ENCODE peak calls at places on chromosome 2, in four cellular contexts. T is cardiac muscle cell, J is HepG2, D is colonic mucosa. N is an unnamed sample.

GRCh38 chr2:212147921-212148513 is 390.6 kb downstream of the ERBB4 start:
- DNase-seq in J (peak; percentile 12), T (peak; percentile 37), D (no peak), N (no peak)

GRCh38 chr2:119326938-119327337 is 39.7 kb downstream of the C2orf76 start:
- DNase-seq in D (no peak), J (no peak), T (no peak), N (no peak)

GRCh38 chr2:97355887-97356286 is 233.8 kb downstream of the ANKRD36B start:
- DNase-seq in T (no peak), J (no peak), D (no peak), N (no peak)

GRCh38 chr2:62441421-62441820 is 64.6 kb downstream of the TMEM17 start:
- DNase-seq in T (no peak), D (no peak), J (no peak), N (no peak)

GRCh38 chr2:25903216-25903776 is 25.0 kb upstream of the ASXL2 start:
- DNase-seq in T (no peak), J (no peak), D (no peak), N (no peak)

GRCh38 chr2:95326433-95327140 is 29.4 kb downstream of the KCNIP3 start:
- DNase-seq in J (no peak), D (no peak), T (no peak), N (no peak)

GRCh38 chr2:66437055-66437454 is 2.1 kb downstream of the MEIS1 start:
- DNase-seq in J (no peak), T (peak; percentile 32), D (no peak), N (no peak)

GRCh38 chr2:191145769-191146471 is 4.9 kb downstream of the STAT4 start:
- DNase-seq in D (no peak), T (no peak), J (no peak), N (no peak)

GRCh38 chr2:204947448-204947847 is 402.2 kb downstream of the PARD3B start:
- DNase-seq in J (peak; percentile 51), T (no peak), D (no peak), N (no peak)

GRCh38 chr2:54557601-54558187 is 101.6 kb downstream of the SPTBN1 start:
- DNase-seq in D (peak; percentile 85), J (peak; percentile 74), T (peak; percentile 36), N (peak; percentile 60)

GRCh38 chr2:239820836-239821693 is 204.1 kb downstream of the NDUFA10 start:
- DNase-seq in T (no peak), D (peak; percentile 17), J (no peak), N (no peak)

GRCh38 chr2:26474261-26474785 is 3.6 kb downstream of the OTOF start:
- DNase-seq in D (no peak), J (no peak), T (no peak), N (no peak)

GRCh38 chr2:66236816-66237469 is 198.0 kb upstream of the MEIS1 start:
- DNase-seq in J (no peak), T (no peak), D (no peak), N (no peak)

GRCh38 chr2:135791418-135792190 is 45.4 kb downstream of the LCT start:
- DNase-seq in J (no peak), T (peak; percentile 67), D (no peak), N (no peak)

GRCh38 chr2:184463866-184464248 is 134.5 kb upstream of the ZNF804A start:
- DNase-seq in T (no peak), J (no peak), D (no peak), N (no peak)

GRCh38 chr2:134460583-134460998 is 206.7 kb downstream of the MGAT5 start:
- DNase-seq in D (peak; percentile 34), T (peak; percentile 64), J (peak; percentile 76), N (peak; percentile 24)

GRCh38 chr2:207546822-207547221 is 17.1 kb downstream of the CREB1 start:
- DNase-seq in D (no peak), T (peak; percentile 52), J (no peak), N (no peak)

GRCh38 chr2:86274918-86275275 is 62.5 kb downstream of the REEP1 start:
- DNase-seq in T (peak; percentile 42), J (no peak), D (peak; percentile 89), N (no peak)

GRCh38 chr2:241842620-241843211 is 16.0 kb downstream of the PDCD1 start:
- DNase-seq in T (no peak), D (no peak), J (no peak), N (no peak)

GRCh38 chr2:179842498-179843153 is 18.8 kb downstream of the ZNF385B start:
- DNase-seq in J (peak; percentile 48), D (no peak), T (peak; percentile 51), N (no peak)

GRCh38 chr2:113200236-113200635 is 26.5 kb downstream of the PSD4 start:
- DNase-seq in T (no peak), D (no peak), J (no peak), N (no peak)

GRCh38 chr2:238026953-238027505 is 33.8 kb upstream of the SCLY start:
- DNase-seq in J (no peak), T (no peak), D (no peak), N (no peak)

GRCh38 chr2:110106642-110107041 is 9.0 kb downstream of the MALL start:
- DNase-seq in J (no peak), D (peak; percentile 32), T (peak; percentile 82), N (peak; percentile 76)

GRCh38 chr2:46277470-46278190 is 19.6 kb upstream of the EPAS1 start:
- DNase-seq in D (no peak), T (no peak), J (peak; percentile 35), N (no peak)

GRCh38 chr2:216352653-216353270 is 19.5 kb downstream of the MARCHF4 start:
- DNase-seq in T (no peak), J (no peak), D (no peak), N (no peak)

GRCh38 chr2:170886391-170886790 is 42.7 kb upstream of the GORASP2 start:
- DNase-seq in J (no peak), T (peak; percentile 61), D (no peak), N (no peak)

GRCh38 chr2:30786923-30787685 is 20.1 kb downstream of the CAPN13 start:
- DNase-seq in D (peak; percentile 14), T (no peak), J (no peak), N (no peak)

GRCh38 chr2:96923810-96924774 is 54.2 kb upstream of the SEMA4C start:
- DNase-seq in D (no peak), T (no peak), J (no peak), N (no peak)

GRCh38 chr2:241860184-241861078 is 1.7 kb upstream of the PDCD1 start:
- DNase-seq in J (no peak), T (no peak), D (no peak), N (no peak)

GRCh38 chr2:200131307-200131706 is 175.2 kb upstream of the SPATS2L start:
- DNase-seq in D (no peak), J (no peak), T (no peak), N (no peak)

GRCh38 chr2:132751838-132752237 is 81.8 kb upstream of the LYPD1 start:
- DNase-seq in J (no peak), T (no peak), D (no peak), N (no peak)

GRCh38 chr2:20327370-20327769 is 23.3 kb downstream of the PUM2 start:
- DNase-seq in J (no peak), T (no peak), D (no peak), N (no peak)

GRCh38 chr2:20330202-20330601 is 20.4 kb downstream of the PUM2 start:
- DNase-seq in J (no peak), D (no peak), T (no peak), N (no peak)

GRCh38 chr2:20322527-20323300 is 27.9 kb downstream of the PUM2 start:
- DNase-seq in D (no peak), T (no peak), J (no peak), N (no peak)

GRCh38 chr2:20326163-20326780 is 24.4 kb downstream of the PUM2 start:
- DNase-seq in D (peak; percentile 53), J (peak; percentile 58), T (peak; percentile 69), N (peak; percentile 37)
- TF ChIP-seq CTCF in D (peak; percentile 71), J (peak; percentile 88), T (peak; percentile 95), N (peak; percentile 47)

DNA sequence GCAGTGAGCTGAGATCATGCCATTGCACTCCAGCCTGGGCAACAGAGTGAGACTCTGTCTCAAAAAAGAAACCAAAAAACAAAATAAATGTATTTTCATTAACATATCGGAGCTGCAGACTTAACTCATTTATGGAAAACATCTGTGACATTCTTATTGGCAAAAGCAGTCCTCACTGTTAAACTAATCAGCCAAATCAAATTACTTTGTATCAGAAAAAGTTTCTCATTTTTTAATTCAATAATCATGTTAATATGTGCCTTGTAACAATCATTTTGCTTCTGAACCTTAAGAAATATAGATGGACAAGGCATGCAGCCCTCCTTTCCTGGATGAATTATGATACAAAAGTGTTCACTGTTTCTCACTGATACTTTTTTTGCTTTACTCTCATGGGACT is 18.0 kb upstream of the TP53I3 start:
- DNase-seq in T (no peak), J (no peak), D (no peak), N (no peak)
- H3K4me1 ChIP-seq in T (no peaks in the 10 kb centered on the region), J (peaks cover 5% of the 10 kb centered on the region), D (no peaks in the 10 kb centered on the region), N (no peaks in the 10 kb centered on the region)

GRCh38 chr2:219726916-219727315 is 99.5 kb downstream of the SLC4A3 start:
- DNase-seq in J (no peak), D (no peak), T (peak; percentile 60), N (no peak)
- TF ChIP-seq CTCF in J (peak; percentile 24), D (no peak), T (peak; percentile 32), N (no peak)

GRCh38 chr2:47784349-47784851 is 1.5 kb downstream of the MSH6 start:
- DNase-seq in T (peak; percentile 32), J (no peak), D (peak; percentile 29), N (no peak)

GRCh38 chr2:47783491-47784330 is 766 bp downstream of the MSH6 start:
- DNase-seq in D (peak; percentile 77), T (peak; percentile 57), J (peak; percentile 60), N (peak; percentile 66)

GRCh38 chr2:47782557-47783490 is at the start of gene MSH6:
- DNase-seq in D (peak; percentile 90), J (peak; percentile 85), T (peak; percentile 94), N (peak; percentile 89)

GRCh38 chr2:47785986-47786385 is 3.0 kb downstream of the MSH6 start:
- DNase-seq in D (no peak), T (no peak), J (no peak), N (no peak)
- H3K4me1 ChIP-seq in D (peaks cover 6% of the 10 kb centered on the region), T (no peaks in the 10 kb centered on the region), J (peaks cover 46% of the 10 kb centered on the region), N (no peaks in the 10 kb centered on the region)

DNA sequence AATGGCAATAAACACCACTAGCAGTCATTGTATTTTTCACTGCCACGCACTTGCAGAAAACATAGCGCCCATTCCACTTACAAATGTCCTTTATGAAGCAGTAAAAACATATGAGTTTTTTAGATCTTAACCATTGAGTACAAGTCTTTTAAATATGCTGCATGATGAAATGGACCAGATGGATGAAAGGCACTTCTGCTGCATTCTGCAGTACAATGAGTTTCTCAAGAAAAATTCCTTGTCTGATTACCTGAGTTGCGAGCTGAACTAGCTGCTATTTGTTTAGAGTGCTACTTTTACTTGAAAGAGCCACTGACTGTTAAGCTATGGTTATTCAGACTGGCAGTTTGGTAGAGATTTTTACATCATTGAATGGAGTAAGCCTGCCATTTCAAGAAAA is 825.5 kb upstream of the ACVR2A start:
- DNase-seq in T (peak; percentile 39), D (no peak), J (no peak), N (no peak)
- TF ChIP-seq CTCF in T (no peak), D (no peak), J (no peak), N (no peak)

DNA sequence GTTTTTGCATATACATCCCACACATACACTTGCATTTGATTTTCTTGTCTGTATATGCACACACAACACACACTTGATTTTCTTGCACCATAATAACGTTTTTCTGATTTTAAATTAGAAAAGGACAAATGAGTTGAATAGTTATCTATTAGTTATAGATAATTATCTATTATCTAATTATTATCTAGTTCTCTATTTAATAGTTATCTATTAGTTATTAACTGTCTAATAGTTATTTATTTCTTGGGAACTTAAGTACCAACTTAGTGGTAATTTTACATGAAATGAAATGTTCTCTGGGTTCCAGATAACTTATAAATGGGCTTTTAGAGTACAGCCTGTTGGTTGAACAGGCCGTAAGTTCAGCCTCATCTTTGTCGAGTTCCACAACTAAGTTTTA is 23.0 kb downstream of the INPP4A start:
- DNase-seq in T (no peak), J (no peak), D (no peak), N (no peak)
- H3K4me1 ChIP-seq in T (peaks cover 15% of the 10 kb centered on the region), J (peaks cover 38% of the 10 kb centered on the region), D (no peaks in the 10 kb centered on the region), N (no peaks in the 10 kb centered on the region)

GRCh38 chr2:136796339-136796738 is 31.0 kb downstream of the THSD7B start:
- DNase-seq in J (no peak), T (no peak), D (no peak), N (no peak)
- TF ChIP-seq CTCF in J (peak; percentile 9), T (no peak), D (no peak), N (no peak)

N was measured in prostate gland.